ENCODE peak calls at places on chromosome 1, in ten cellular contexts. B is smooth muscle cell of the brain vasculature; N is ureter; O is NCI-H2171 treated with DMSO at 0.1 percent for 48 hours; Z is CD4-positive, alpha-beta T cell; C is GM10248; F is tibial nerve; Y is HuH-7.5; L is glutamatergic neuron; T is HCEC 1CT. M is an unnamed sample.

GRCh38 chr1:27018316-27018715 is 5.7 kb upstream of the TENT5B start:
- DNase-seq in Z (no peak), T (no peak), B (no peak), F (no peak), Y (no peak), L (no peak), O (no peak), N (no peak), C (no peak), M (no peak)

GRCh38 chr1:183025782-183026774 is 2.9 kb downstream of the LAMC1 start:
- DNase-seq in F (no peak), L (no peak), Y (peak), Z (no peak), O (peak), B (no peak), N (no peak), C (peak), T (peak), M (no peak)

GRCh38 chr1:5256793-5257192 is 602.4 kb downstream of the AJAP1 start:
- DNase-seq in C (no peak), Y (no peak), L (no peak), F (no peak), B (no peak), T (no peak), O (no peak), N (no peak), Z (no peak), M (no peak)

GRCh38 chr1:76330993-76331603 is 256.6 kb downstream of the ST6GALNAC3 start:
- DNase-seq in N (no peak), Z (no peak), T (peak), Y (peak), F (no peak), B (peak), L (peak), O (peak), C (peak), M (no peak)

GRCh38 chr1:41277371-41277994 is 35.4 kb upstream of the SCMH1 start:
- DNase-seq in Z (no peak), Y (no peak), L (no peak), T (no peak), B (no peak), F (no peak), C (no peak), N (no peak), O (peak), M (no peak)

GRCh38 chr1:11534846-11535245 is 55.9 kb downstream of the DISP3 start:
- DNase-seq in L (no peak), B (no peak), N (no peak), F (no peak), C (no peak), Z (no peak), Y (no peak), T (no peak), O (no peak), M (no peak)

GRCh38 chr1:209319057-209319432 is 264.5 kb upstream of the CAMK1G start:
- DNase-seq in N (no peak), L (no peak), Z (no peak), O (no peak), F (no peak), T (no peak), B (no peak), Y (no peak), C (no peak), M (no peak)

GRCh38 chr1:196875935-196876334 is 11.9 kb upstream of the CFHR4 start:
- DNase-seq in N (no peak), O (no peak), Z (no peak), T (no peak), B (no peak), L (no peak), Y (no peak), C (no peak), F (no peak), M (no peak)

GRCh38 chr1:154757149-154757548 is 112.9 kb downstream of the KCNN3 start:
- DNase-seq in Z (no peak), T (no peak), Y (no peak), O (no peak), C (no peak), B (no peak), F (no peak), L (no peak), N (no peak), M (no peak)

GRCh38 chr1:212581034-212581433 is 27.5 kb upstream of the ATF3 start:
- DNase-seq in L (no peak), N (no peak), T (no peak), O (no peak), F (no peak), C (no peak), Z (no peak), Y (no peak), B (no peak), M (no peak)

GRCh38 chr1:244388961-244389360 is 62.7 kb downstream of the ADSS2 start:
- DNase-seq in Z (no peak), L (no peak), N (no peak), F (no peak), T (peak), C (no peak), B (no peak), O (no peak), Y (no peak), M (no peak)

GRCh38 chr1:55725378-55725777 is 510.2 kb upstream of the USP24 start:
- DNase-seq in F (no peak), Z (no peak), N (no peak), T (peak), C (no peak), O (no peak), L (no peak), B (no peak), Y (no peak), M (no peak)

GRCh38 chr1:66313446-66313845 is 220.5 kb upstream of the SGIP1 start:
- DNase-seq in C (no peak), O (no peak), T (peak), Z (no peak), B (no peak), F (no peak), Y (no peak), L (no peak), N (no peak), M (no peak)

GRCh38 chr1:37362569-37362968 is 111.8 kb upstream of the ZC3H12A start:
- DNase-seq in T (no peak), C (no peak), F (no peak), Z (no peak), B (no peak), L (no peak), Y (no peak), O (no peak), N (no peak), M (no peak)

GRCh38 chr1:98794196-98794886 is 132.8 kb downstream of the SNX7 start:
- DNase-seq in B (peak), C (peak), O (peak), Z (peak), F (no peak), L (no peak), N (peak), Y (peak), T (peak), M (no peak)

GRCh38 chr1:201069636-201070035 is 42.6 kb downstream of the CACNA1S start:
- DNase-seq in Z (no peak), L (no peak), B (no peak), F (no peak), T (no peak), C (no peak), O (no peak), Y (no peak), N (no peak), M (no peak)

GRCh38 chr1:89149229-89149628 is 23.3 kb upstream of the GBP2 start:
- DNase-seq in T (peak), B (no peak), Y (no peak), N (no peak), C (no peak), O (no peak), L (peak), Z (no peak), F (no peak), M (no peak)

GRCh38 chr1:86064899-86065298 is 91.7 kb downstream of the COL24A1 start:
- DNase-seq in O (no peak), F (no peak), Y (no peak), L (no peak), Z (no peak), T (no peak), B (no peak), N (no peak), C (no peak), M (no peak)

GRCh38 chr1:178192686-178193085 is 98.8 kb downstream of the RASAL2 start:
- DNase-seq in Y (no peak), L (no peak), Z (no peak), C (no peak), B (peak), O (no peak), T (peak), F (no peak), N (peak), M (no peak)

M was measured in T-helper 17 cell.